ENCODE peak calls at places on chromosomes 6 and 20, in four cellular contexts. One of them, this sample, is unnamed.

GRCh38 chr6:14658909-14659561 is 541.5 kb downstream of the CD83 start:
- DNase-seq in brain microvascular endothelial cell: no peak
- DNase-seq in IMR-90: peak; percentile 83
- DNase-seq in HCT116: no peak
- DNase-seq in this sample: no peak

GRCh38 chr6:119742188-119742803 is 392.7 kb upstream of the MAN1A1 start:
- DNase-seq in IMR-90: peak; percentile 24
- DNase-seq in HCT116: peak; percentile 53
- DNase-seq in brain microvascular endothelial cell: peak; percentile 35
- DNase-seq in this sample: no peak

GRCh38 chr20:728022-728944 is 40.0 kb downstream of the SLC52A3 start:
- DNase-seq in brain microvascular endothelial cell: peak; percentile 9
- DNase-seq in HCT116: no peak
- DNase-seq in IMR-90: peak; percentile 18
- DNase-seq in this sample: no peak

GRCh38 chr6:108167449-108167903 is 1.7 kb downstream of the NR2E1 start:
- DNase-seq in HCT116: no peak
- DNase-seq in IMR-90: no peak
- DNase-seq in brain microvascular endothelial cell: no peak
- DNase-seq in this sample: no peak

GRCh38 chr20:38337561-38338140 is 8.6 kb upstream of the LBP start:
- DNase-seq in brain microvascular endothelial cell: peak; percentile 10
- DNase-seq in IMR-90: no peak
- DNase-seq in HCT116: peak; percentile 74
- DNase-seq in this sample: no peak

GRCh38 chr20:54062812-54063280 is 7.5 kb downstream of the BCAS1 start:
- DNase-seq in IMR-90: peak; percentile 31
- DNase-seq in brain microvascular endothelial cell: peak; percentile 8
- DNase-seq in HCT116: peak; percentile 42
- DNase-seq in this sample: no peak

GRCh38 chr6:3325210-3325609 is 66.5 kb downstream of the PSMG4 start:
- DNase-seq in HCT116: no peak
- DNase-seq in brain microvascular endothelial cell: peak; percentile 63
- DNase-seq in IMR-90: peak; percentile 62
- DNase-seq in this sample: no peak

GRCh38 chr6:16239090-16239797 is 857 bp downstream of the GMPR start:
- DNase-seq in HCT116: no peak
- DNase-seq in brain microvascular endothelial cell: peak; percentile 35
- DNase-seq in IMR-90: peak; percentile 44
- DNase-seq in this sample: no peak

GRCh38 chr6:47854996-47855395 is 73.2 kb downstream of the OPN5 start:
- DNase-seq in HCT116: no peak
- DNase-seq in IMR-90: no peak
- DNase-seq in brain microvascular endothelial cell: no peak
- DNase-seq in this sample: no peak

GRCh38 chr6:30814137-30815084 is 69.9 kb upstream of the DDR1 start:
- DNase-seq in brain microvascular endothelial cell: no peak
- DNase-seq in IMR-90: peak; percentile 84
- DNase-seq in HCT116: peak; percentile 88
- DNase-seq in this sample: no peak

GRCh38 chr6:150463852-150464251 is 95.0 kb downstream of the IYD start:
- DNase-seq in brain microvascular endothelial cell: no peak
- DNase-seq in IMR-90: no peak
- DNase-seq in HCT116: no peak
- DNase-seq in this sample: no peak

GRCh38 chr20:63416631-63417030 is 55.5 kb upstream of the CHRNA4 start:
- DNase-seq in HCT116: no peak
- DNase-seq in brain microvascular endothelial cell: no peak
- DNase-seq in IMR-90: no peak
- DNase-seq in this sample: no peak

GRCh38 chr6:52570291-52570700 is 6.6 kb downstream of the TRAM2 start:
- DNase-seq in brain microvascular endothelial cell: no peak
- DNase-seq in IMR-90: no peak
- DNase-seq in HCT116: no peak
- DNase-seq in this sample: no peak

GRCh38 chr20:35491823-35492222 is 36.4 kb downstream of the CEP250 start:
- DNase-seq in IMR-90: peak; percentile 18
- DNase-seq in brain microvascular endothelial cell: peak; percentile 35
- DNase-seq in HCT116: no peak
- DNase-seq in this sample: no peak

GRCh38 chr20:1146957-1147356 is 28.6 kb downstream of the PSMF1 start:
- DNase-seq in brain microvascular endothelial cell: no peak
- DNase-seq in IMR-90: no peak
- DNase-seq in HCT116: no peak
- DNase-seq in this sample: no peak

GRCh38 chr6:36350681-36351091 is 14.0 kb upstream of the BNIP5 start:
- DNase-seq in brain microvascular endothelial cell: peak; percentile 98
- DNase-seq in IMR-90: peak; percentile 92
- DNase-seq in HCT116: no peak
- DNase-seq in this sample: peak; percentile 39

GRCh38 chr6:134432036-134432435 is 114.1 kb upstream of the SGK1 start:
- DNase-seq in HCT116: no peak
- DNase-seq in IMR-90: no peak
- DNase-seq in brain microvascular endothelial cell: no peak
- DNase-seq in this sample: no peak

GRCh38 chr20:24206995-24207394 is 218.4 kb upstream of the GGTLC1 start:
- DNase-seq in IMR-90: no peak
- DNase-seq in brain microvascular endothelial cell: no peak
- DNase-seq in HCT116: no peak
- DNase-seq in this sample: no peak

GRCh38 chr6:48486876-48487275 is 375.9 kb upstream of the PTCHD4 start:
- DNase-seq in IMR-90: no peak
- DNase-seq in brain microvascular endothelial cell: no peak
- DNase-seq in HCT116: no peak
- DNase-seq in this sample: no peak

GRCh38 chr6:169370054-169370453 is 116.4 kb upstream of the THBS2 start:
- DNase-seq in brain microvascular endothelial cell: no peak
- DNase-seq in IMR-90: peak; percentile 29
- DNase-seq in HCT116: no peak
- DNase-seq in this sample: no peak

GRCh38 chr6:125094563-125094962 is 59.0 kb upstream of the TPD52L1 start:
- DNase-seq in HCT116: no peak
- DNase-seq in IMR-90: peak; percentile 82
- DNase-seq in brain microvascular endothelial cell: peak; percentile 40
- DNase-seq in this sample: no peak

GRCh38 chr6:117837268-117837667 is 69.8 kb upstream of the SLC35F1 start:
- DNase-seq in IMR-90: no peak
- DNase-seq in brain microvascular endothelial cell: no peak
- DNase-seq in HCT116: no peak
- DNase-seq in this sample: no peak

DNA sequence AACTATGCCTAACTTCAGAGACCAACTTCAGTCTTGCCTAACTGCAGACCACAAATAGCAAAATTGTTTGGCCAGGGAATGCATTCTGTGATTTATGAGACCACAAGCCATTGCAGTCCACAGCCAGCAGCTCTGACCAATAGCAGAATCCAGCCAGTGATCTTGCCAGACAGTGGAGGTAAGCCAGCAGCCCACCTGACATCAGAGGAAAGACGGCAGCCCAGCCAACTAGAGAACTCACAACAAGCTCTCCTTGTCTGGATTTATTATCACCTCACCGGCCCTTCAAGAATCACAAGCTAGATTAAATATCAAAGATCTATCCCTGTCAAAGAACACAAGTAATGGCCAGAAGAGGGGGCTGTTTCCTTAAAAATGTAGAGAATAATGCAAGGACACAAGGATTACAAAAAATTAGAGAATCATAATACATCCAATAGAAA is 66.5 kb upstream of the SLC35F1 start:
- DNase-seq in HCT116: peak; percentile 68
- DNase-seq in IMR-90: peak; percentile 36
- DNase-seq in brain microvascular endothelial cell: peak; percentile 60
- DNase-seq in this sample: no peak
- TF ChIP-seq CTCF in HCT116: peak; percentile 41
- TF ChIP-seq CTCF in IMR-90: peak; percentile 48
- TF ChIP-seq CTCF in brain microvascular endothelial cell: peak; percentile 38
- TF ChIP-seq CTCF in this sample: peak; percentile 48

DNA sequence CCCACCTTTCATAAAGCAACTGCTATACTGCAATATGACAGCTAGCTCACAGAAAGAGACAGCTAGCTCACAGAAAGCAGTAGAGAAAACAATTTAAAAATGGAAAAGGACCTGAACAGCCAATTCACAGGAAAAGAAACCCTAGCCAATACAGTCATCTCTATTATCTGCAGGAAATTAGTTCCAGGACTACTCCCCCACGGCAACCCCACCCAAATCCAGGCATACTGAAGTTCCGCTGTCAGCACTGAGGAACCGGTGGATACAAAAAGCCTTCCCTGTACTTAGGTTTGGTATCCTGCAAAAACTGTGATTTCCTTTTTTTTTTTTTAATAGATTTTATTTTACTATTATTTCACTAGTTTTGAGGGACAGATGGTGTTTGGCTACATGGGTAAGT is 20.1 kb downstream of the SSR1 start:
- DNase-seq in HCT116: no peak
- DNase-seq in brain microvascular endothelial cell: no peak
- DNase-seq in IMR-90: no peak
- DNase-seq in this sample: no peak
- H3K27ac ChIP-seq in HCT116: no peak overlapping the region
- H3K27ac ChIP-seq in brain microvascular endothelial cell: no peak overlapping the region
- H3K27ac ChIP-seq in IMR-90: no peak overlapping the region
- H3K27ac ChIP-seq in this sample: no peak overlapping the region

DNA sequence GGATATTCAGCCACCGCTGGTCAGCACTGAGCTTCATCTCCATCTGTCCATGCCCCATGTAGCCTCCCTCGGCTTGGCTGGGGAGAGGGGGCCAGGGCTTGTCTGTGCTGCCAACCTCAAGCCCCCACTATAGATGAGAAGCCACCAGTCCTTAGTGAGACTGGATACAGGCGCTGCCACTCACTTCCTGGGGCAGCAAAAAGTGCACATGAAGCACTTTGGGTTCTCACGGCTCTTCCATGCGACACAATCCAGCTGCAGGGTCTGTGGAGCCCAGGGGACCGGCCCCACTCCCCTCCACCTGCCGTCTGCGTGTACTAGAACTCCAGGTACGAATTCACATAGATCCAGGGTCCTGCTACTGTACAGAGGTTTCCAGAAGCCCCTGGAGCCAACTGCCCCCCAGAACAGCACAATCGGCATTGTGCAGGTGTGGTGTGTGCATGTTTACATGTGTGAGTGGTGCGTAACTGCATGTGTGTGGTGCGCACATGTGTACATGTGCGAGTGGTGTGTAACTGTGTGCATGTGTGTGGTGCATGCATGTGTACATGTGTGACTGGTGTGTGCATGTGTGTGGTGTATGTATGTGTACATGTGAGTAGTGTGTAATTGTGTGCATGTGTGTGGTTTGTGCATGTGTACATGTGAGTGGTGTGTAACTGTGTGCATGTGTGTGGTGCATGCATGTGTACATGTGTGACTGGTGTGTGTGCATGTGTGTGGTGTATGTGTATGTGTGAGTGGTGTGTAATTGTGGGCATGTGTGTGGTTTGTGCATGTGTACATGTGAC is 4.9 kb downstream of the FRMD1 start:
- DNase-seq in HCT116: no peak
- DNase-seq in brain microvascular endothelial cell: no peak
- DNase-seq in IMR-90: no peak
- DNase-seq in this sample: no peak
- TF ChIP-seq CTCF in HCT116: no peak
- TF ChIP-seq CTCF in brain microvascular endothelial cell: no peak
- TF ChIP-seq CTCF in IMR-90: no peak
- TF ChIP-seq CTCF in this sample: no peak

GRCh38 chr20:6882911-6883310 is 115.4 kb downstream of the BMP2 start:
- DNase-seq in HCT116: no peak
- DNase-seq in IMR-90: no peak
- DNase-seq in brain microvascular endothelial cell: no peak
- DNase-seq in this sample: no peak
- H3K27ac ChIP-seq in HCT116: no peak overlapping the region
- H3K27ac ChIP-seq in IMR-90: no peak overlapping the region
- H3K27ac ChIP-seq in brain microvascular endothelial cell: no peak overlapping the region
- H3K27ac ChIP-seq in this sample: no peak overlapping the region

GRCh38 chr6:28609672-28610071 is 84.0 kb downstream of the GPX5 start:
- DNase-seq in HCT116: no peak
- DNase-seq in brain microvascular endothelial cell: no peak
- DNase-seq in IMR-90: no peak
- DNase-seq in this sample: no peak

GRCh38 chr6:28607990-28608389 is 82.3 kb downstream of the GPX5 start:
- DNase-seq in IMR-90: no peak
- DNase-seq in HCT116: no peak
- DNase-seq in brain microvascular endothelial cell: no peak
- DNase-seq in this sample: no peak

GRCh38 chr6:28603920-28604319 is 78.2 kb downstream of the GPX5 start:
- DNase-seq in IMR-90: no peak
- DNase-seq in brain microvascular endothelial cell: no peak
- DNase-seq in HCT116: no peak
- DNase-seq in this sample: no peak

DNA sequence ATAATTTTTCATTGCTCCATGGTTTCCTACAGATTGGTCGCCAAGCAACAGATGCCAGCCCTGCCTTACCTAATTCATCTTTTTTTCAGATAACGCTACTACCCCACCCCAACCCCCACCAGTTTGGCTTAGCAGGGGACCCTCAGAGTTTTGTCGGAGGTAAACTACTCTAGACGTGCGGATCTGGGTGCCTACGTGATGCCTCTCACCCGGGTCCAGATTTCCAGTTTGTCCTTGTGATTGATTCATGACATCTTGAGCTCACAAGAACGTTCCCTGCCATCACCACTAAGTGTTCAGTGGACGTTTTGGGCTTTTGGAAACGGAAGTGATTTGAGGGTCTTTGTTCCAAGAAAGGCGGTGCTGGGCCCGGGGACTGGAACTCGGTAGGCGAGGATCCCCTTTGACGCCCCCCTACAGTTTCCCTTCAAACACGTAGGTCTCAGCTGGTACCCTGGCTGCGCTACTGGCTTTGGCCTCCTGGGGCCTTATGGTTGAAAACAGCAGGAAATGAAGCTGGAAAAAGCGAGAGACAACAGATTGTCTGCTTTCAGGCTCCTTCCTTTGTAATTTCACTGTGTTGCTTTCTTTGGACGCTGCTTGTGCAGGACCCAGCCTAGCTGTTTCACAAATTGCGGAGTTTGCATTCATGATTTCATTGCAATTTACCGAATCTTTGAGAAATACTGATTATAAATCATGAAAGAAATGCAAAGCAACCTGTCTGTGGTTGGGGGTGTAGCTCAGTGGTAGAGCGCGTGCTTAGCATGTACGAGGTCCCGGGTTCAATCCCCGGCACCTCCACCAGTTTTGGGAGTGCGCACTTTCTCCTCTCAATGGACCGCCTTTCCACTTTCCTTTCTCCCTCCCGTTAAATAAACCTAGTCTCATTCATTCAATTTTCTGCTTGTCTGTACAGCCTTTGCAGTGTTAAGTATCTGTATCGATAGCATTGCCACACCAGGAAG is 81.0 kb downstream of the GPX5 start:
- DNase-seq in brain microvascular endothelial cell: peak; percentile 84
- DNase-seq in HCT116: peak; percentile 87
- DNase-seq in IMR-90: peak; percentile 72
- DNase-seq in this sample: no peak
- TF ChIP-seq CTCF in brain microvascular endothelial cell: peak; percentile 71
- TF ChIP-seq CTCF in HCT116: peak; percentile 59
- TF ChIP-seq CTCF in IMR-90: peak; percentile 25
- TF ChIP-seq CTCF in this sample: peak; percentile 52

GRCh38 chr6:10407674-10408054 is 7.2 kb downstream of the TFAP2A start:
- DNase-seq in brain microvascular endothelial cell: no peak
- DNase-seq in HCT116: no peak
- DNase-seq in IMR-90: no peak
- DNase-seq in this sample: no peak
- H3K27ac ChIP-seq in brain microvascular endothelial cell: no peak overlapping the region
- H3K27ac ChIP-seq in HCT116: no peak overlapping the region
- H3K27ac ChIP-seq in IMR-90: no peak overlapping the region
- H3K27ac ChIP-seq in this sample: no peak overlapping the region

This sample was measured in AG04450.